ENCODE peak calls at places on chromosomes 12 and 14, in five cellular contexts. M is iris pigment epithelial cell, X is astrocyte of the spinal cord, C is NCI-H2081 treated with DMSO at 0.1 percent for 48 hours, I is RPMI7951. W is an unnamed sample.

GRCh38 chr14:32109676-32110075 is 32.6 kb downstream of the ARHGAP5 start:
- DNase-seq in I (peak), X (peak), M (peak), C (no peak), W (peak)

GRCh38 chr14:75285331-75285730 is 6.7 kb downstream of the FOS start:
- DNase-seq in C (no peak), I (no peak), M (no peak), X (no peak), W (no peak)

GRCh38 chr12:69969011-69969410 is 144.0 kb downstream of the MYRFL start:
- DNase-seq in M (no peak), I (no peak), C (no peak), X (no peak), W (no peak)

GRCh38 chr12:81330480-81330879 is 252.6 kb downstream of the ACSS3 start:
- DNase-seq in I (no peak), X (no peak), C (no peak), M (no peak), W (no peak)

GRCh38 chr12:62720661-62721330 is 214.2 kb downstream of the PPM1H start:
- DNase-seq in X (peak), C (no peak), M (peak), I (peak), W (no peak)

GRCh38 chr12:59408431-59408830 is 187.4 kb upstream of the SLC16A7 start:
- DNase-seq in I (peak), X (peak), C (no peak), M (peak), W (no peak)

GRCh38 chr12:24424889-24425600 is 475.6 kb upstream of the SOX5 start:
- DNase-seq in X (no peak), I (no peak), C (no peak), M (peak), W (no peak)

GRCh38 chr12:98594050-98594853 is 766 bp downstream of the SLC25A3 start:
- DNase-seq in M (peak), X (peak), C (no peak), I (peak), W (no peak)

GRCh38 chr12:99974146-99974545 is 10.6 kb downstream of the ANKS1B start:
- DNase-seq in M (no peak), I (no peak), X (no peak), C (no peak), W (no peak)

W was measured in non-pigmented ciliary epithelial cell.